ENCODE peak calls at places on chromosomes 11 and 22, in four cellular contexts. D is stimulated activated naive CD8-positive, alpha-beta T cell treated with anti-CD3 and anti-CD28 coated beads, Interleukin-15, amount 100 ng/mL, for 72 hours; J is activated B cell treated with CpG ODN at 0.5 μM for 24 hours; F is activated CD4-positive, alpha-beta T cell treated with anti-CD3 and anti-CD28 coated beads, Interleukin-2, amount 50 U/mL, for 24 hours. P is an unnamed sample.

GRCh38 chr22:26711205-26711958 is 54.0 kb downstream of the MIAT start:
- DNase-seq in D (no peak), J (no peak), F (no peak), P (peak)

GRCh38 chr11:33737362-33737821 is 1.2 kb upstream of the CD59 start:
- DNase-seq in D (no peak), J (no peak), F (no peak), P (no peak)

GRCh38 chr22:18975434-18976196 is 39.5 kb upstream of the PRODH start:
- DNase-seq in D (no peak), J (no peak), F (no peak), P (no peak)

GRCh38 chr22:46393791-46394333 is 58.3 kb downstream of the TRMU start:
- DNase-seq in D (no peak), J (no peak), F (no peak), P (no peak)

GRCh38 chr22:48901324-48901723 is 926.3 kb downstream of the BRD1 start:
- DNase-seq in D (no peak), J (no peak), F (no peak), P (no peak)

GRCh38 chr22:38080468-38080846 is 3.5 kb downstream of the SLC16A8 start:
- DNase-seq in D (no peak), J (no peak), F (no peak), P (no peak)

GRCh38 chr11:5620606-5621521 is 3.9 kb upstream of the TRIM34 start:
- DNase-seq in D (no peak), J (no peak), F (no peak), P (no peak)

GRCh38 chr11:107769189-107769588 is 57.3 kb upstream of the SLN start:
- DNase-seq in D (no peak), J (no peak), F (no peak), P (no peak)

P was measured in GM06990.